ENCODE peak calls at places on chromosome 18, in seven cellular contexts. One of them, this sample, is unnamed.
A peak's percentile ranks its signal among the peaks of the same experiment; 100 is the strongest.

GRCh38 chr18:50569930-50570329 is 10.0 kb downstream of the MAPK4 start:
- DNase-seq in M059J: no peak
- DNase-seq in CD8-positive, alpha-beta T cell: no peak
- DNase-seq in endodermal cell: no peak
- DNase-seq in activated CD8-positive, alpha-beta memory T cell treated with anti-CD3 and anti-CD28 coated beads for 1 hour: no peak
- DNase-seq in stimulated activated CD4-positive, alpha-beta T cell treated with anti-CD3 and anti-CD28 coated beads, Interleukin-2, amount 100 ng/mL, for 48 hours: no peak
- DNase-seq in aorta: no peak
- DNase-seq in this sample: no peak

GRCh38 chr18:65221736-65222135 is 529.1 kb upstream of the CDH7 start:
- DNase-seq in M059J: no peak
- DNase-seq in CD8-positive, alpha-beta T cell: no peak
- DNase-seq in endodermal cell: no peak
- DNase-seq in activated CD8-positive, alpha-beta memory T cell treated with anti-CD3 and anti-CD28 coated beads for 1 hour: no peak
- DNase-seq in stimulated activated CD4-positive, alpha-beta T cell treated with anti-CD3 and anti-CD28 coated beads, Interleukin-2, amount 100 ng/mL, for 48 hours: no peak
- DNase-seq in aorta: no peak
- DNase-seq in this sample: no peak

GRCh38 chr18:66013976-66014375 is 263.2 kb downstream of the CDH7 start:
- DNase-seq in M059J: no peak
- DNase-seq in CD8-positive, alpha-beta T cell: no peak
- DNase-seq in endodermal cell: no peak
- DNase-seq in activated CD8-positive, alpha-beta memory T cell treated with anti-CD3 and anti-CD28 coated beads for 1 hour: no peak
- DNase-seq in stimulated activated CD4-positive, alpha-beta T cell treated with anti-CD3 and anti-CD28 coated beads, Interleukin-2, amount 100 ng/mL, for 48 hours: no peak
- DNase-seq in aorta: no peak
- DNase-seq in this sample: no peak

GRCh38 chr18:31065036-31065773 is 22.7 kb upstream of the DSC3 start:
- DNase-seq in M059J: no peak
- DNase-seq in CD8-positive, alpha-beta T cell: no peak
- DNase-seq in endodermal cell: peak; percentile 49
- DNase-seq in activated CD8-positive, alpha-beta memory T cell treated with anti-CD3 and anti-CD28 coated beads for 1 hour: no peak
- DNase-seq in stimulated activated CD4-positive, alpha-beta T cell treated with anti-CD3 and anti-CD28 coated beads, Interleukin-2, amount 100 ng/mL, for 48 hours: no peak
- DNase-seq in aorta: no peak
- DNase-seq in this sample: no peak

GRCh38 chr18:27363918-27364317 is 178.8 kb upstream of the CHST9 start:
- DNase-seq in M059J: peak; percentile 18
- DNase-seq in CD8-positive, alpha-beta T cell: no peak
- DNase-seq in endodermal cell: no peak
- DNase-seq in activated CD8-positive, alpha-beta memory T cell treated with anti-CD3 and anti-CD28 coated beads for 1 hour: no peak
- DNase-seq in stimulated activated CD4-positive, alpha-beta T cell treated with anti-CD3 and anti-CD28 coated beads, Interleukin-2, amount 100 ng/mL, for 48 hours: no peak
- DNase-seq in aorta: no peak
- DNase-seq in this sample: no peak

GRCh38 chr18:28984731-28985130 is 807.8 kb upstream of the CDH2 start:
- DNase-seq in M059J: peak; percentile 20
- DNase-seq in CD8-positive, alpha-beta T cell: no peak
- DNase-seq in endodermal cell: no peak
- DNase-seq in activated CD8-positive, alpha-beta memory T cell treated with anti-CD3 and anti-CD28 coated beads for 1 hour: no peak
- DNase-seq in stimulated activated CD4-positive, alpha-beta T cell treated with anti-CD3 and anti-CD28 coated beads, Interleukin-2, amount 100 ng/mL, for 48 hours: no peak
- DNase-seq in aorta: no peak
- DNase-seq in this sample: no peak

GRCh38 chr18:23515911-23516546 is 12.7 kb downstream of the RMC1 start:
- DNase-seq in M059J: peak; percentile 76
- DNase-seq in CD8-positive, alpha-beta T cell: peak; percentile 65
- DNase-seq in endodermal cell: peak; percentile 93
- DNase-seq in activated CD8-positive, alpha-beta memory T cell treated with anti-CD3 and anti-CD28 coated beads for 1 hour: peak; percentile 38
- DNase-seq in stimulated activated CD4-positive, alpha-beta T cell treated with anti-CD3 and anti-CD28 coated beads, Interleukin-2, amount 100 ng/mL, for 48 hours: peak; percentile 65
- DNase-seq in aorta: peak; percentile 83
- DNase-seq in this sample: peak; percentile 30

GRCh38 chr18:48629730-48630324 is 91.0 kb downstream of the CTIF start:
- DNase-seq in M059J: peak; percentile 92
- DNase-seq in CD8-positive, alpha-beta T cell: no peak
- DNase-seq in endodermal cell: no peak
- DNase-seq in activated CD8-positive, alpha-beta memory T cell treated with anti-CD3 and anti-CD28 coated beads for 1 hour: no peak
- DNase-seq in stimulated activated CD4-positive, alpha-beta T cell treated with anti-CD3 and anti-CD28 coated beads, Interleukin-2, amount 100 ng/mL, for 48 hours: no peak
- DNase-seq in aorta: no peak
- DNase-seq in this sample: no peak

GRCh38 chr18:3595282-3596273 is 145.6 kb downstream of the TGIF1 start:
- DNase-seq in M059J: peak; percentile 90
- DNase-seq in CD8-positive, alpha-beta T cell: no peak
- DNase-seq in endodermal cell: peak; percentile 61
- DNase-seq in activated CD8-positive, alpha-beta memory T cell treated with anti-CD3 and anti-CD28 coated beads for 1 hour: no peak
- DNase-seq in stimulated activated CD4-positive, alpha-beta T cell treated with anti-CD3 and anti-CD28 coated beads, Interleukin-2, amount 100 ng/mL, for 48 hours: no peak
- DNase-seq in aorta: peak; percentile 58
- DNase-seq in this sample: no peak

GRCh38 chr18:51030537-51031258 is 685 bp downstream of the SMAD4 start:
- DNase-seq in M059J: peak; percentile 63
- DNase-seq in CD8-positive, alpha-beta T cell: peak; percentile 59
- DNase-seq in endodermal cell: peak; percentile 86
- DNase-seq in activated CD8-positive, alpha-beta memory T cell treated with anti-CD3 and anti-CD28 coated beads for 1 hour: no peak
- DNase-seq in stimulated activated CD4-positive, alpha-beta T cell treated with anti-CD3 and anti-CD28 coated beads, Interleukin-2, amount 100 ng/mL, for 48 hours: peak; percentile 57
- DNase-seq in aorta: peak; percentile 82
- DNase-seq in this sample: no peak

GRCh38 chr18:53606792-53607191 is 617.7 kb downstream of the MBD2 start:
- DNase-seq in M059J: no peak
- DNase-seq in CD8-positive, alpha-beta T cell: no peak
- DNase-seq in endodermal cell: no peak
- DNase-seq in activated CD8-positive, alpha-beta memory T cell treated with anti-CD3 and anti-CD28 coated beads for 1 hour: no peak
- DNase-seq in stimulated activated CD4-positive, alpha-beta T cell treated with anti-CD3 and anti-CD28 coated beads, Interleukin-2, amount 100 ng/mL, for 48 hours: no peak
- DNase-seq in aorta: no peak
- DNase-seq in this sample: no peak

GRCh38 chr18:44536619-44537018 is 144.1 kb upstream of the SETBP1 start:
- DNase-seq in M059J: peak; percentile 16
- DNase-seq in CD8-positive, alpha-beta T cell: no peak
- DNase-seq in endodermal cell: no peak
- DNase-seq in activated CD8-positive, alpha-beta memory T cell treated with anti-CD3 and anti-CD28 coated beads for 1 hour: no peak
- DNase-seq in stimulated activated CD4-positive, alpha-beta T cell treated with anti-CD3 and anti-CD28 coated beads, Interleukin-2, amount 100 ng/mL, for 48 hours: no peak
- DNase-seq in aorta: no peak
- DNase-seq in this sample: no peak

GRCh38 chr18:74793746-74794145 is 196.1 kb downstream of the ZNF407 start:
- DNase-seq in M059J: no peak
- DNase-seq in CD8-positive, alpha-beta T cell: no peak
- DNase-seq in endodermal cell: peak; percentile 60
- DNase-seq in activated CD8-positive, alpha-beta memory T cell treated with anti-CD3 and anti-CD28 coated beads for 1 hour: no peak
- DNase-seq in stimulated activated CD4-positive, alpha-beta T cell treated with anti-CD3 and anti-CD28 coated beads, Interleukin-2, amount 100 ng/mL, for 48 hours: no peak
- DNase-seq in aorta: no peak
- DNase-seq in this sample: no peak

GRCh38 chr18:32776525-32776924 is 3.7 kb upstream of the KLHL14 start:
- DNase-seq in M059J: no peak
- DNase-seq in CD8-positive, alpha-beta T cell: no peak
- DNase-seq in endodermal cell: no peak
- DNase-seq in activated CD8-positive, alpha-beta memory T cell treated with anti-CD3 and anti-CD28 coated beads for 1 hour: no peak
- DNase-seq in stimulated activated CD4-positive, alpha-beta T cell treated with anti-CD3 and anti-CD28 coated beads, Interleukin-2, amount 100 ng/mL, for 48 hours: no peak
- DNase-seq in aorta: no peak
- DNase-seq in this sample: no peak

GRCh38 chr18:3380384-3380961 is 69.5 kb upstream of the TGIF1 start:
- DNase-seq in M059J: peak; percentile 60
- DNase-seq in CD8-positive, alpha-beta T cell: no peak
- DNase-seq in endodermal cell: no peak
- DNase-seq in activated CD8-positive, alpha-beta memory T cell treated with anti-CD3 and anti-CD28 coated beads for 1 hour: no peak
- DNase-seq in stimulated activated CD4-positive, alpha-beta T cell treated with anti-CD3 and anti-CD28 coated beads, Interleukin-2, amount 100 ng/mL, for 48 hours: no peak
- DNase-seq in aorta: no peak
- DNase-seq in this sample: no peak

GRCh38 chr18:51255694-51256093 is 58.2 kb upstream of the MEX3C start:
- DNase-seq in M059J: no peak
- DNase-seq in CD8-positive, alpha-beta T cell: no peak
- DNase-seq in endodermal cell: no peak
- DNase-seq in activated CD8-positive, alpha-beta memory T cell treated with anti-CD3 and anti-CD28 coated beads for 1 hour: no peak
- DNase-seq in stimulated activated CD4-positive, alpha-beta T cell treated with anti-CD3 and anti-CD28 coated beads, Interleukin-2, amount 100 ng/mL, for 48 hours: no peak
- DNase-seq in aorta: no peak
- DNase-seq in this sample: no peak

GRCh38 chr18:11741505-11742145 is 52.6 kb downstream of the GNAL start:
- DNase-seq in M059J: peak; percentile 14
- DNase-seq in CD8-positive, alpha-beta T cell: no peak
- DNase-seq in endodermal cell: no peak
- DNase-seq in activated CD8-positive, alpha-beta memory T cell treated with anti-CD3 and anti-CD28 coated beads for 1 hour: no peak
- DNase-seq in stimulated activated CD4-positive, alpha-beta T cell treated with anti-CD3 and anti-CD28 coated beads, Interleukin-2, amount 100 ng/mL, for 48 hours: no peak
- DNase-seq in aorta: no peak
- DNase-seq in this sample: no peak

GRCh38 chr18:58499527-58499926 is 129.4 kb downstream of the ALPK2 start:
- DNase-seq in M059J: no peak
- DNase-seq in CD8-positive, alpha-beta T cell: no peak
- DNase-seq in endodermal cell: no peak
- DNase-seq in activated CD8-positive, alpha-beta memory T cell treated with anti-CD3 and anti-CD28 coated beads for 1 hour: no peak
- DNase-seq in stimulated activated CD4-positive, alpha-beta T cell treated with anti-CD3 and anti-CD28 coated beads, Interleukin-2, amount 100 ng/mL, for 48 hours: no peak
- DNase-seq in aorta: no peak
- DNase-seq in this sample: no peak

GRCh38 chr18:63000839-63001238 is 285.5 kb downstream of the PHLPP1 start:
- DNase-seq in M059J: no peak
- DNase-seq in CD8-positive, alpha-beta T cell: no peak
- DNase-seq in endodermal cell: no peak
- DNase-seq in activated CD8-positive, alpha-beta memory T cell treated with anti-CD3 and anti-CD28 coated beads for 1 hour: no peak
- DNase-seq in stimulated activated CD4-positive, alpha-beta T cell treated with anti-CD3 and anti-CD28 coated beads, Interleukin-2, amount 100 ng/mL, for 48 hours: no peak
- DNase-seq in aorta: no peak
- DNase-seq in this sample: no peak

GRCh38 chr18:8107426-8107825 is 501.8 kb upstream of the RAB12 start:
- DNase-seq in M059J: peak; percentile 69
- DNase-seq in CD8-positive, alpha-beta T cell: no peak
- DNase-seq in endodermal cell: no peak
- DNase-seq in activated CD8-positive, alpha-beta memory T cell treated with anti-CD3 and anti-CD28 coated beads for 1 hour: no peak
- DNase-seq in stimulated activated CD4-positive, alpha-beta T cell treated with anti-CD3 and anti-CD28 coated beads, Interleukin-2, amount 100 ng/mL, for 48 hours: no peak
- DNase-seq in aorta: no peak
- DNase-seq in this sample: no peak

GRCh38 chr18:55500316-55501086 is 87.5 kb downstream of the TCF4 start:
- DNase-seq in M059J: peak; percentile 93
- DNase-seq in CD8-positive, alpha-beta T cell: no peak
- DNase-seq in endodermal cell: no peak
- DNase-seq in activated CD8-positive, alpha-beta memory T cell treated with anti-CD3 and anti-CD28 coated beads for 1 hour: no peak
- DNase-seq in stimulated activated CD4-positive, alpha-beta T cell treated with anti-CD3 and anti-CD28 coated beads, Interleukin-2, amount 100 ng/mL, for 48 hours: no peak
- DNase-seq in aorta: no peak
- DNase-seq in this sample: no peak

GRCh38 chr18:45951021-45951714 is 16.0 kb downstream of the EPG5 start:
- DNase-seq in M059J: peak; percentile 89
- DNase-seq in CD8-positive, alpha-beta T cell: no peak
- DNase-seq in endodermal cell: no peak
- DNase-seq in activated CD8-positive, alpha-beta memory T cell treated with anti-CD3 and anti-CD28 coated beads for 1 hour: no peak
- DNase-seq in stimulated activated CD4-positive, alpha-beta T cell treated with anti-CD3 and anti-CD28 coated beads, Interleukin-2, amount 100 ng/mL, for 48 hours: no peak
- DNase-seq in aorta: peak; percentile 72
- DNase-seq in this sample: no peak

GRCh38 chr18:3340682-3341097 is 78.8 kb downstream of the MYL12B start:
- DNase-seq in M059J: peak; percentile 79
- DNase-seq in CD8-positive, alpha-beta T cell: no peak
- DNase-seq in endodermal cell: no peak
- DNase-seq in activated CD8-positive, alpha-beta memory T cell treated with anti-CD3 and anti-CD28 coated beads for 1 hour: no peak
- DNase-seq in stimulated activated CD4-positive, alpha-beta T cell treated with anti-CD3 and anti-CD28 coated beads, Interleukin-2, amount 100 ng/mL, for 48 hours: no peak
- DNase-seq in aorta: no peak
- DNase-seq in this sample: no peak

GRCh38 chr18:77165489-77166415 is 33.2 kb upstream of the MBP start:
- DNase-seq in M059J: no peak
- DNase-seq in CD8-positive, alpha-beta T cell: no peak
- DNase-seq in endodermal cell: no peak
- DNase-seq in activated CD8-positive, alpha-beta memory T cell treated with anti-CD3 and anti-CD28 coated beads for 1 hour: no peak
- DNase-seq in stimulated activated CD4-positive, alpha-beta T cell treated with anti-CD3 and anti-CD28 coated beads, Interleukin-2, amount 100 ng/mL, for 48 hours: no peak
- DNase-seq in aorta: peak; percentile 56
- DNase-seq in this sample: no peak

GRCh38 chr18:31688601-31689000 is 4.2 kb upstream of the B4GALT6 start:
- DNase-seq in M059J: no peak
- DNase-seq in CD8-positive, alpha-beta T cell: no peak
- DNase-seq in endodermal cell: no peak
- DNase-seq in activated CD8-positive, alpha-beta memory T cell treated with anti-CD3 and anti-CD28 coated beads for 1 hour: no peak
- DNase-seq in stimulated activated CD4-positive, alpha-beta T cell treated with anti-CD3 and anti-CD28 coated beads, Interleukin-2, amount 100 ng/mL, for 48 hours: no peak
- DNase-seq in aorta: no peak
- DNase-seq in this sample: no peak

GRCh38 chr18:49250819-49251388 is 209.5 kb downstream of the DYM start:
- DNase-seq in M059J: peak; percentile 34
- DNase-seq in CD8-positive, alpha-beta T cell: no peak
- DNase-seq in endodermal cell: no peak
- DNase-seq in activated CD8-positive, alpha-beta memory T cell treated with anti-CD3 and anti-CD28 coated beads for 1 hour: no peak
- DNase-seq in stimulated activated CD4-positive, alpha-beta T cell treated with anti-CD3 and anti-CD28 coated beads, Interleukin-2, amount 100 ng/mL, for 48 hours: no peak
- DNase-seq in aorta: no peak
- DNase-seq in this sample: no peak

GRCh38 chr18:63098014-63098981 is 221.3 kb downstream of the BCL2 start:
- DNase-seq in M059J: no peak
- DNase-seq in CD8-positive, alpha-beta T cell: peak; percentile 21
- DNase-seq in endodermal cell: no peak
- DNase-seq in activated CD8-positive, alpha-beta memory T cell treated with anti-CD3 and anti-CD28 coated beads for 1 hour: no peak
- DNase-seq in stimulated activated CD4-positive, alpha-beta T cell treated with anti-CD3 and anti-CD28 coated beads, Interleukin-2, amount 100 ng/mL, for 48 hours: no peak
- DNase-seq in aorta: no peak
- DNase-seq in this sample: no peak

GRCh38 chr18:3742541-3742940 is 292.6 kb downstream of the TGIF1 start:
- DNase-seq in M059J: no peak
- DNase-seq in CD8-positive, alpha-beta T cell: no peak
- DNase-seq in endodermal cell: no peak
- DNase-seq in activated CD8-positive, alpha-beta memory T cell treated with anti-CD3 and anti-CD28 coated beads for 1 hour: no peak
- DNase-seq in stimulated activated CD4-positive, alpha-beta T cell treated with anti-CD3 and anti-CD28 coated beads, Interleukin-2, amount 100 ng/mL, for 48 hours: no peak
- DNase-seq in aorta: no peak
- DNase-seq in this sample: no peak

GRCh38 chr18:61322265-61322873 is 10.9 kb upstream of the CDH20 start:
- DNase-seq in M059J: peak; percentile 52
- DNase-seq in CD8-positive, alpha-beta T cell: no peak
- DNase-seq in endodermal cell: peak; percentile 95
- DNase-seq in activated CD8-positive, alpha-beta memory T cell treated with anti-CD3 and anti-CD28 coated beads for 1 hour: no peak
- DNase-seq in stimulated activated CD4-positive, alpha-beta T cell treated with anti-CD3 and anti-CD28 coated beads, Interleukin-2, amount 100 ng/mL, for 48 hours: peak; percentile 44
- DNase-seq in aorta: peak; percentile 45
- DNase-seq in this sample: no peak

GRCh38 chr18:25517881-25518715 is 166.1 kb upstream of the ZNF521 start:
- DNase-seq in M059J: peak; percentile 67
- DNase-seq in CD8-positive, alpha-beta T cell: no peak
- DNase-seq in endodermal cell: no peak
- DNase-seq in activated CD8-positive, alpha-beta memory T cell treated with anti-CD3 and anti-CD28 coated beads for 1 hour: no peak
- DNase-seq in stimulated activated CD4-positive, alpha-beta T cell treated with anti-CD3 and anti-CD28 coated beads, Interleukin-2, amount 100 ng/mL, for 48 hours: no peak
- DNase-seq in aorta: no peak
- DNase-seq in this sample: no peak

GRCh38 chr18:37019157-37019571 is 190.2 kb downstream of the KIAA1328 start:
- DNase-seq in M059J: peak; percentile 43
- DNase-seq in CD8-positive, alpha-beta T cell: no peak
- DNase-seq in endodermal cell: peak; percentile 52
- DNase-seq in activated CD8-positive, alpha-beta memory T cell treated with anti-CD3 and anti-CD28 coated beads for 1 hour: no peak
- DNase-seq in stimulated activated CD4-positive, alpha-beta T cell treated with anti-CD3 and anti-CD28 coated beads, Interleukin-2, amount 100 ng/mL, for 48 hours: no peak
- DNase-seq in aorta: no peak
- DNase-seq in this sample: no peak

GRCh38 chr18:2653467-2653866 is 2.1 kb upstream of the SMCHD1 start:
- DNase-seq in M059J: no peak
- DNase-seq in CD8-positive, alpha-beta T cell: no peak
- DNase-seq in endodermal cell: peak; percentile 46
- DNase-seq in activated CD8-positive, alpha-beta memory T cell treated with anti-CD3 and anti-CD28 coated beads for 1 hour: no peak
- DNase-seq in stimulated activated CD4-positive, alpha-beta T cell treated with anti-CD3 and anti-CD28 coated beads, Interleukin-2, amount 100 ng/mL, for 48 hours: no peak
- DNase-seq in aorta: no peak
- DNase-seq in this sample: no peak

GRCh38 chr18:74241426-74241825 is 50.3 kb downstream of the CYB5A start:
- DNase-seq in M059J: no peak
- DNase-seq in CD8-positive, alpha-beta T cell: no peak
- DNase-seq in endodermal cell: no peak
- DNase-seq in activated CD8-positive, alpha-beta memory T cell treated with anti-CD3 and anti-CD28 coated beads for 1 hour: no peak
- DNase-seq in stimulated activated CD4-positive, alpha-beta T cell treated with anti-CD3 and anti-CD28 coated beads, Interleukin-2, amount 100 ng/mL, for 48 hours: no peak
- DNase-seq in aorta: no peak
- DNase-seq in this sample: no peak

GRCh38 chr18:45571714-45572113 is 43.6 kb upstream of the SLC14A2 start:
- DNase-seq in M059J: no peak
- DNase-seq in CD8-positive, alpha-beta T cell: no peak
- DNase-seq in endodermal cell: peak; percentile 55
- DNase-seq in activated CD8-positive, alpha-beta memory T cell treated with anti-CD3 and anti-CD28 coated beads for 1 hour: no peak
- DNase-seq in stimulated activated CD4-positive, alpha-beta T cell treated with anti-CD3 and anti-CD28 coated beads, Interleukin-2, amount 100 ng/mL, for 48 hours: no peak
- DNase-seq in aorta: no peak
- DNase-seq in this sample: no peak